ENCODE peak calls at places on chromosomes 12 and 14, in five cellular contexts. U is IMR-90, R is H1, I is mesendoderm, M is H9. J is an unnamed sample.

GRCh38 chr12:98344630-98345029 is 170.8 kb upstream of the TMPO start:
- DNase-seq in U (no peak), R (no peak), I (no peak), M (no peak), J (no peak)

GRCh38 chr14:105299654-105300541 is 903 bp downstream of the BRF1 start:
- DNase-seq in U (no peak), R (no peak), I (no peak), M (peak), J (peak)

GRCh38 chr12:62767506-62767905 is 167.4 kb downstream of the PPM1H start:
- DNase-seq in U (peak), R (no peak), I (no peak), M (no peak), J (no peak)

GRCh38 chr14:51189600-51190376 is 50.3 kb upstream of the TMX1 start:
- DNase-seq in U (no peak), R (no peak), I (no peak), M (no peak), J (no peak)

GRCh38 chr14:68255697-68256178 is 436.2 kb downstream of the RAD51B start:
- DNase-seq in U (peak), R (no peak), I (no peak), M (no peak), J (no peak)

GRCh38 chr12:3473844-3474243 is 17.2 kb upstream of the PRMT8 start:
- DNase-seq in U (no peak), R (no peak), I (no peak), M (peak), J (no peak)

GRCh38 chr12:132194056-132194455 is 49.8 kb downstream of the NOC4L start:
- DNase-seq in U (no peak), R (peak), I (peak), M (peak), J (no peak)

GRCh38 chr12:67827820-67828383 is 161.3 kb upstream of the IFNG-AS1 start:
- DNase-seq in U (peak), R (no peak), I (peak), M (no peak), J (no peak)

GRCh38 chr14:46788994-46789393 is 137.4 kb upstream of the RPL10L start:
- DNase-seq in U (no peak), R (no peak), I (no peak), M (no peak), J (no peak)

GRCh38 chr12:2691340-2692111 is 103.2 kb upstream of the FKBP4 start:
- DNase-seq in U (no peak), R (peak), I (peak), M (peak), J (peak)

GRCh38 chr14:29895591-29896043 is 32.0 kb downstream of the PRKD1 start:
- DNase-seq in U (no peak), R (no peak), I (peak), M (no peak), J (no peak)

GRCh38 chr14:53391156-53391555 is 238.0 kb upstream of the DDHD1 start:
- DNase-seq in U (peak), R (no peak), I (peak), M (no peak), J (no peak)

GRCh38 chr12:58888131-58888783 is 32.0 kb downstream of the LRIG3 start:
- DNase-seq in U (peak), R (no peak), I (no peak), M (no peak), J (no peak)

GRCh38 chr12:124005736-124006581 is 32.9 kb downstream of the ZNF664 start:
- DNase-seq in U (no peak), R (no peak), I (no peak), M (no peak), J (no peak)

GRCh38 chr14:57848786-57849185 is 17.1 kb downstream of the SLC35F4 start:
- DNase-seq in U (no peak), R (no peak), I (no peak), M (no peak), J (no peak)

GRCh38 chr12:132888852-132889251 is 1.4 kb upstream of the CHFR start:
- DNase-seq in U (no peak), R (peak), I (peak), M (peak), J (no peak)

GRCh38 chr12:21962236-21962635 is 21.0 kb upstream of the ABCC9 start:
- DNase-seq in U (peak), R (no peak), I (no peak), M (no peak), J (no peak)

GRCh38 chr14:94120667-94121335 is 8.6 kb downstream of the IFI27L2 start:
- DNase-seq in U (peak), R (no peak), I (no peak), M (no peak), J (no peak)

GRCh38 chr12:48997719-48998496 is 1.3 kb downstream of the DDN start:
- DNase-seq in U (no peak), R (peak), I (no peak), M (peak), J (no peak)

GRCh38 chr14:78135450-78135891 is 34.7 kb upstream of the NRXN3 start:
- DNase-seq in U (no peak), R (no peak), I (no peak), M (no peak), J (no peak)

GRCh38 chr14:22565391-22565945 is 23.6 kb downstream of the DAD1 start:
- DNase-seq in U (no peak), R (no peak), I (no peak), M (no peak), J (no peak)

GRCh38 chr12:53675701-53676607 is at the start of gene ATP5MC2:
- DNase-seq in U (peak), R (peak), I (peak), M (peak), J (peak)

GRCh38 chr12:121787063-121787774 is 6.3 kb downstream of the RHOF start:
- DNase-seq in U (no peak), R (no peak), I (no peak), M (no peak), J (no peak)

DNA sequence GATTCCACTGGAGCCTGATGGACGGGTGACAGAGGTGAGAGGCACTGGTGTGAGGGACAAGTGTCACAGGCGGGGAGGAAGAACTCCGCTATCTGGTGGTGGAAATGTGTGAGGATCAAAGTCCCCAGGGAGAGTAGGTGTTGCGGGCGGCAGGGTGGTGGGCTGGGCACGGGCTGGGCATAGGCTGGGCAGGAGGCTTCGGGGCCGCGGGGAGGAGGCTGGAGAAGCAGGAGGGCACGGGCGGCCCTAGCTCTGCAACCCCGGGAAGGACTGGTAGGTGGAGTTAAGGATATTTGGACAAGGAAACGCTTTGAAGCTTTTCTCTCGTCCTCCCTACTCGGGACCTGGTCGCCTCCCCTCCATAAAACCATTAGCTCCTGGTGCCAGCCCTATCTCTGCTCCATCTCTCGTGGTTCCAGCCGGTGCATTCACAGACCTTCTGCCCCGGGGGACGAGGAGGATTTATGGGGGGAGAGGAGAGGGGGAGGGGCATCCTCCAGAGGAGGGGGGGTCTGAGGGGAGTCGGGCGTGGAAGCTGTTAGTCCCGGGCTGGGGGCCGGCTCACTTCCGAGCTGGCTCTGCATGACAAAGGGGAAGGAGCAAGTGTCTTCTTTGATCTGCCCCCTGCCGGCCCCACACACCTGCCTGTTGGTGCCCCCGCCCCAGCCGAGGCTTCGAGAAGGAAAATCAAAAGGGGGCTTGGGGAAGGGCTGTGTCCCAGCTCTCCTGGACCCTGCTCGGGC is 478 bp downstream of the WNT5B start:
- DNase-seq in U (no peak), R (peak), I (peak), M (peak), J (peak)
- H2BK120ac ChIP-seq in U (peak), R (no peak), I (no peak), M (no peak), J (no peak)

DNA sequence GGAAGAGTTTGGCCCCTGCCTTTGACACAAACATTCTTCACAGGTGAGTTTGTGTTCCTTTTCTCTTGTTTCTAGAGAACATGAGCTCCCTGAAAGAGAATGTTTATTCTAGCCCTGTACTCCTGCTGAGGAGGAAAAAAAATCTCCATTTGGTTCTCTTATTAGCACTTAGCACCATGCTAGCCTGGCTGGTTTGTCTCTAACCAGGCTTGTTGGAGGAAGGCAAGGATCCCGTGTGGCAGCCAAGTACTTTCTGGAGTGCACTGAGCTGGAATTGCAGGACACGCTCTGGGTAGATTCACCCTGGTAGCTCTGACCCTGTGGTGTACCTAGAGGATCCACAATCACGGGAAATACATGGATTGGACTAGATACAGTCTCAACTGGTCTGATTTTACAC is 41.9 kb downstream of the KCNA1 start:
- DNase-seq in U (no peak), R (no peak), I (no peak), M (no peak), J (no peak)
- H2BK15ac ChIP-seq in U (no peak), R (no peak), I (no peak), M (no peak), J (no peak)

DNA sequence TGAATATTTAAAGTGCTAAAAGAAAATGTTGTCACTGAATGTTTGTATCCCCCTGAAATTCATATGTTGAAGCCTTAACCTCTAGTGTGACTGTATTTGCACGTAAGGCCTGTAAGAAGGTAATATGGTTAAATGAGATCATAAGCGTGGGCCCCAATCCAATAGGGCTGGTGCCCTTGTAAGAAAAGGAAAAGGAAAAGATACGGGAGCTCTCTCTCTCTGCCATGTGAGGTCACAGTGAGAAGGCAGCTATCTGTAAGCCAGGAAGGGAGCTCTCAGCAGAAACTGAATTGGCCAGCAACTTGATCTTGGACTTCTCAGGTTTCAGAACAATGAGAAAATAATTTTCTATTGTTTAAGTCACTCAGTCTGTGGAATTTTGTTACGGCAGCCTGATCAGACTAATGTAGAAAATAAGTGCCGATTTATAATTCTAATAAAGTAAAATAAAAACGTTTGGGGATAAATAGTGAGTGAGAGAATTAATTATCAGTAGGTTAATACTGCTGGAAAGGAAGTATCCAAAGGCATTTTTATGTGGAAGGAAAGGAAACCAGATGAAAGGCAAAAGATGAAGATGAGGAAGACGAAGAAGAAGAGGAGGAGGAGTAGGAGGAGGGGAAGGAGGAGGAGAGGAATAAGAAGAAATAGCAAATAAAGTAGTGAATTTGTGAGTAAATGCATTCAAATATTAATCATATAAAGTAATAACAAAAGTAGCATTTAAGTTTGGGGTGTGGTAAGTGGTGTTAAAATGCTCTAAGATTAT is 188.5 kb upstream of the KRR1 start:
- DNase-seq in U (peak), R (no peak), I (peak), M (no peak), J (no peak)
- H2BK120ac ChIP-seq in U (peak), R (no peak), I (no peak), M (no peak), J (no peak)

GRCh38 chr14:24368562-24369252 is 723 bp downstream of the NFATC4 start:
- DNase-seq in U (peak), R (peak), I (peak), M (peak), J (peak)

GRCh38 chr14:24367506-24368214 is at the start of gene NFATC4:
- DNase-seq in U (peak), R (peak), I (peak), M (peak), J (peak)

GRCh38 chr14:24366664-24367505 is 1.1 kb upstream of the NFATC4 start:
- DNase-seq in U (peak), R (peak), I (peak), M (peak), J (peak)

GRCh38 chr14:24369463-24369862 is 1.5 kb downstream of the NFATC4 start:
- DNase-seq in U (no peak), R (no peak), I (no peak), M (no peak), J (no peak)

GRCh38 chr14:24368215-24368561 is 204 bp downstream of the NFATC4 start:
- DNase-seq in U (no peak), R (peak), I (no peak), M (peak), J (peak)
- H2BK15ac ChIP-seq in U (peak), R (no peak), I (peak), M (no peak), J (peak)

GRCh38 chr12:108609535-108610335 is 11.9 kb upstream of the TMEM119 start:
- DNase-seq in U (peak), R (no peak), I (no peak), M (no peak), J (no peak)
- H2BK120ac ChIP-seq in U (peak), R (no peak), I (no peak), M (no peak), J (no peak)

GRCh38 chr14:59483360-59483759 is 848 bp downstream of the L3HYPDH start:
- DNase-seq in U (peak), R (no peak), I (peak), M (no peak), J (no peak)
- H2BK15ac ChIP-seq in U (peak), R (peak), I (no peak), M (no peak), J (no peak)

GRCh38 chr12:57201631-57202030 is 15.0 kb upstream of the NXPH4 start:
- DNase-seq in U (no peak), R (no peak), I (no peak), M (no peak), J (no peak)
- H2BK120ac ChIP-seq in U (no peak), R (no peak), I (no peak), M (no peak), J (no peak)

GRCh38 chr12:19780460-19780859 is 341.2 kb downstream of the AEBP2 start:
- DNase-seq in U (no peak), R (no peak), I (no peak), M (no peak), J (no peak)

GRCh38 chr12:19778111-19778688 is 338.9 kb downstream of the AEBP2 start:
- DNase-seq in U (peak), R (no peak), I (no peak), M (no peak), J (no peak)

GRCh38 chr12:19779393-19780056 is 340.2 kb downstream of the AEBP2 start:
- DNase-seq in U (no peak), R (peak), I (peak), M (peak), J (no peak)

GRCh38 chr12:19778822-19779221 is 339.5 kb downstream of the AEBP2 start:
- DNase-seq in U (no peak), R (no peak), I (no peak), M (no peak), J (no peak)

DNA sequence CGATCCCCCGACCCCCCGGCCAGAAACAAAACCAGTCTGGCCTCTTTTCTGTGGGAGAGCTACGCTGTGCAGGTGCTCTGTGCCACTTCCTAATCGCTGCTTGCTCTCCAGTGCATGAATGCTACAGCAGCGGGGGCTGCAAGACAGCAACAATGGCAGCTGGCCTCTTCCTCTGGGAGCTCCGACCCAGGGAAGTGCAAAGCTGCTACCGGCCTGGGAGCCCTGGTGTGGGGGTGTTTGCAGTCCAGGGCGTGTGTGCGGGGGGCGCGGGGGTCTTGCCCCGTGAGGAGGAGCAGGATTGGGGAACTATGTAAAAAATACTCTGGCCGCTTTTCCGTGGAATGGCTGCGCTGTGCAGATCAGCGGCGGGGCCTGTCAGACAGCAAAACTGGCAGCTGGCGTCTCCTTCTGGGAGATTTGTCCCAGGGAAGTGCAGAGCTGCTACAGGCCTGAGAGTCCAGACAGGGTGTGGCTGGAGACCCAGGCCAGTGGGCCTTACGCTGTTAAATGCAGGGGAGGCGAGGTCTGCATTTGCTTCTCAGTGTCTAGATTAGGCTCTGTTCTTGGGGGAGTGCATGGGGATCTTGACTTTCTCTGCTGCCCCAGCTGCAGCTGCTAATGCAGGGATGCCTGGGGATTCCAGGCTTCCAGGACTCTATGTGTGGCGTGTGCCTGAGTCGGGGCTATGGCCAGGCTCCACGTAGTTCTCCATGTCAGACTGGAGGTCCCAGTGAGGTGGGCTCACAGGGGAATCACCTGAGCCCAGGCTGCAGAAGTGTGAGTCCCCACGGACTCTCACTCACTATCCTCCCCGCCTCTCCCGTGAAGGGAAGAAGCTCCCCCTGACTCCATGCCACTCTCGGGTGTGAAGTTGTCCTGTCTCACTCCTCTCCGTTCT is 344.5 kb downstream of the AEBP2 start:
- DNase-seq in U (no peak), R (no peak), I (no peak), M (peak), J (no peak)
- H2BK15ac ChIP-seq in U (no peak), R (no peak), I (no peak), M (no peak), J (no peak)